ENCODE peak calls at places on chromosome 3, in ten cellular contexts. K is PC-3, T is GM23248, Y is astrocyte, G is fibroblast of lung, O is H1, Q is endothelial cell of umbilical vein, S is neural progenitor cell, L is HCT116, N is keratinocyte. V is an unnamed sample.

GRCh38 chr3:168424059-168424765 is 328.5 kb upstream of the GOLIM4 start:
- DNase-seq in K (peak; percentile 77), T (no peak), Y (peak; percentile 78), G (peak; percentile 79), O (no peak), Q (no peak), S (no peak), L (no peak), N (no peak), V (no peak)

GRCh38 chr3:166570136-166570535 is 732.9 kb upstream of the BCHE start:
- DNase-seq in K (no peak), T (no peak), Y (no peak), G (no peak), O (no peak), Q (no peak), S (no peak), L (no peak), N (no peak), V (no peak)

GRCh38 chr3:190384241-190384863 is 3.6 kb upstream of the CLDN16 start:
- DNase-seq in K (peak; percentile 86), T (peak; percentile 51), Y (peak; percentile 46), G (peak; percentile 61), O (no peak), Q (peak; percentile 45), S (peak; percentile 28), L (peak; percentile 87), N (peak; percentile 76), V (no peak)

GRCh38 chr3:142035308-142035922 is 113.9 kb downstream of the TFDP2 start:
- DNase-seq in K (no peak), T (no peak), Y (no peak), G (no peak), O (no peak), Q (no peak), S (no peak), L (no peak), N (no peak), V (no peak)

GRCh38 chr3:187750041-187750512 is 4.8 kb upstream of the BCL6 start:
- DNase-seq in K (peak; percentile 95), T (no peak), Y (peak; percentile 51), G (peak; percentile 60), O (no peak), Q (peak; percentile 50), S (peak; percentile 66), L (peak; percentile 82), N (no peak), V (no peak)

GRCh38 chr3:101281616-101282015 is 38.8 kb downstream of the IMPG2 start:
- DNase-seq in K (no peak), T (no peak), Y (no peak), G (no peak), O (no peak), Q (no peak), S (peak; percentile 8), L (no peak), N (no peak), V (no peak)

GRCh38 chr3:190088890-190089289 is 31.8 kb downstream of the P3H2 start:
- DNase-seq in K (no peak), T (peak; percentile 28), Y (peak; percentile 66), G (peak; percentile 71), O (no peak), Q (no peak), S (no peak), L (no peak), N (no peak), V (no peak)

GRCh38 chr3:31980530-31981205 is 394 bp downstream of the OSBPL10 start:
- DNase-seq in K (peak; percentile 71), T (peak; percentile 62), Y (peak; percentile 60), G (peak; percentile 66), O (no peak), Q (peak; percentile 69), S (peak; percentile 78), L (peak; percentile 53), N (no peak), V (no peak)

GRCh38 chr3:184491011-184491576 is 70.5 kb upstream of the EPHB3 start:
- DNase-seq in K (peak; percentile 81), T (peak; percentile 26), Y (no peak), G (no peak), O (no peak), Q (no peak), S (no peak), L (no peak), N (no peak), V (no peak)

GRCh38 chr3:196085534-196085933 is 3.6 kb upstream of the TFRC start:
- DNase-seq in K (no peak), T (no peak), Y (no peak), G (no peak), O (no peak), Q (no peak), S (no peak), L (no peak), N (no peak), V (no peak)

GRCh38 chr3:154334973-154335420 is 10.7 kb upstream of the DHX36 start:
- DNase-seq in K (peak; percentile 70), T (peak; percentile 63), Y (peak; percentile 23), G (peak; percentile 27), O (no peak), Q (peak; percentile 63), S (peak; percentile 41), L (no peak), N (no peak), V (peak; percentile 55)

GRCh38 chr3:57983734-57984518 is 24.3 kb upstream of the FLNB start:
- DNase-seq in K (peak; percentile 87), T (peak; percentile 95), Y (peak; percentile 86), G (peak; percentile 88), O (no peak), Q (peak; percentile 81), S (peak; percentile 19), L (no peak), N (no peak), V (no peak)

GRCh38 chr3:163813935-163814334 is 1264.4 kb downstream of the SI start:
- DNase-seq in K (no peak), T (no peak), Y (no peak), G (no peak), O (no peak), Q (no peak), S (no peak), L (no peak), N (no peak), V (no peak)

GRCh38 chr3:141370065-141370533 is 1.8 kb downstream of the ZBTB38 start:
- DNase-seq in K (peak; percentile 76), T (peak; percentile 79), Y (peak; percentile 87), G (peak; percentile 90), O (no peak), Q (peak; percentile 94), S (peak; percentile 78), L (peak; percentile 91), N (no peak), V (peak; percentile 98)

GRCh38 chr3:149559989-149560388 is 85.5 kb downstream of the TM4SF4 start:
- DNase-seq in K (no peak), T (no peak), Y (no peak), G (no peak), O (no peak), Q (no peak), S (no peak), L (no peak), N (no peak), V (peak; percentile 68)

GRCh38 chr3:90069748-90070147 is 962.3 kb downstream of the EPHA3 start:
- DNase-seq in K (no peak), T (no peak), Y (peak; percentile 28), G (peak; percentile 41), O (no peak), Q (no peak), S (peak; percentile 9), L (no peak), N (no peak), V (no peak)

GRCh38 chr3:162141232-162141631 is 644.6 kb downstream of the OTOL1 start:
- DNase-seq in K (peak; percentile 68), T (peak; percentile 64), Y (peak; percentile 73), G (peak; percentile 78), O (no peak), Q (no peak), S (no peak), L (no peak), N (no peak), V (no peak)

DNA sequence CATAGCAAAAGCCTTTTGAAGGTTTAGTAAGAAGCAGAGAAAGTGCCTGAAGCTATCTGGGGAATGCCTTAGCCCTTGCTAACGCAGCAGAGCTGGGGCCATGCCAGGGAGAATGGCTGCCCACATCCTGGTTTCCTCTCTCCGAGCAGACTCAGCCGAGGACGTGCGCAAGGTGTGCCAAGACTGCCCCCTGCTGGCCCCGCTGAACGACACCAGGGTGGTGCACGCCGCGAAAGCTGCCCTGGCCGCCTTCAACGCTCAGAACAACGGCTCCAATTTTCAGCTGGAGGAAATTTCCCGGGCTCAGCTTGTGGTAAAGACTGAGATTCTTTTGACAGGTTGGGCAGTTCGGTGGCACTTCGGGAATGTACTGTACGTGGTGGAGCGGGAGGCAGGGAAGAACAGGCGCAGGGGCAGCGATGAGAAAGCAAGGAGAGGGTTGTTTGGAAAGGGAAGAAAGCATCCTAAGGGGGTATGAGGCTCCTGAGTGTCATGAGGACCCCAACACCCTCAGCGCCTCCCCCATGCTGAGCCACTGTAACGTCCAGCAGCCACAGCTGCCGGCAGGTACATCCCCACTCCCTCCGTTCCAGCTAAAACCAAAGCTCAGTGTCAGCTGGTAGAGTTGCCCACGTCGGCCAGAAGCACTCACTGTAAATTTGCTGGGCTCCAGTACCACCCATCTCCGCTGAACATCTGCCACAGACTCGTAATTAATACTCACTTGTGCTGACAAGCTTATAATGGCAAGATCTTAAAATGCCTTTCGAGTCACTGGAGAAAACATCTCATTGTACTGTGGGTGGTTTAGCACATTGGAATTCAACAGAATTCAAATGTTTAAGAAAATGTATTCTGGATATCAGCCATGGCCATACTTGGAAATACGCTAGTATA is 4.4 kb downstream of the AHSG start:
- DNase-seq in K (peak; percentile 99), T (peak; percentile 99), Y (peak; percentile 92), G (peak; percentile 95), O (peak; percentile 75), Q (peak; percentile 83), S (peak; percentile 86), L (peak; percentile 66), N (peak; percentile 97), V (peak; percentile 100)
- TF ChIP-seq EZH2 in K (no peak), T (no peak), Y (no peak), G (peak; percentile 29), O (no peak), Q (no peak), S (no peak), L (no peak), N (no peak), V (no peak)

GRCh38 chr3:45860481-45860880 is 18.6 kb upstream of the LZTFL1 start:
- DNase-seq in K (no peak), T (no peak), Y (no peak), G (no peak), O (no peak), Q (no peak), S (no peak), L (no peak), N (no peak), V (no peak)
- H3K9ac ChIP-seq in K (no peak overlapping the region), T (no peak overlapping the region), Y (no peak overlapping the region), G (no peak overlapping the region), O (no peak overlapping the region), Q (no peak overlapping the region), S (no peak overlapping the region), L (no peak overlapping the region), N (no peak overlapping the region), V (no peak overlapping the region)

GRCh38 chr3:173644086-173645082 is 246.8 kb downstream of the NLGN1 start:
- DNase-seq in K (no peak), T (no peak), Y (no peak), G (no peak), O (no peak), Q (no peak), S (no peak), L (no peak), N (no peak), V (no peak)
- TF ChIP-seq EZH2 in K (no peak), T (no peak), Y (no peak), G (no peak), O (no peak), Q (no peak), S (no peak), L (no peak), N (no peak), V (no peak)

GRCh38 chr3:133448478-133449122 is 48.7 kb downstream of the BFSP2 start:
- DNase-seq in K (no peak), T (no peak), Y (no peak), G (no peak), O (no peak), Q (no peak), S (no peak), L (no peak), N (no peak), V (no peak)
- H3K9ac ChIP-seq in K (no peak overlapping the region), T (no peak overlapping the region), Y (no peak overlapping the region), G (no peak overlapping the region), O (no peak overlapping the region), Q (no peak overlapping the region), S (no peak overlapping the region), L (no peak overlapping the region), N (no peak overlapping the region), V (no peak overlapping the region)

V was measured in SK-N-MC.